ENCODE peak calls at places on chromosomes 7 and 10, in four cellular contexts. One of them, this sample, is unnamed.

GRCh38 chr10:31526178-31526577 is 207.2 kb downstream of the ZEB1 start:
- DNase-seq in NCI-H2029 treated with DMSO at 0.1 percent for 48 hours: no peak
- DNase-seq in midbrain: no peak
- DNase-seq in M059J: no peak
- DNase-seq in this sample: no peak

GRCh38 chr7:36048902-36049240 is 104.2 kb upstream of the EEPD1 start:
- DNase-seq in NCI-H2029 treated with DMSO at 0.1 percent for 48 hours: no peak
- DNase-seq in midbrain: no peak
- DNase-seq in M059J: peak
- DNase-seq in this sample: no peak

GRCh38 chr10:120436431-120437142 is 20.4 kb upstream of the PLPP4 start:
- DNase-seq in NCI-H2029 treated with DMSO at 0.1 percent for 48 hours: no peak
- DNase-seq in midbrain: peak
- DNase-seq in M059J: peak
- DNase-seq in this sample: no peak

GRCh38 chr7:85125679-85126078 is 61.2 kb downstream of the SEMA3D start:
- DNase-seq in NCI-H2029 treated with DMSO at 0.1 percent for 48 hours: no peak
- DNase-seq in midbrain: no peak
- DNase-seq in M059J: no peak
- DNase-seq in this sample: no peak

GRCh38 chr10:44068716-44069482 is 316.0 kb downstream of the CXCL12 start:
- DNase-seq in NCI-H2029 treated with DMSO at 0.1 percent for 48 hours: no peak
- DNase-seq in midbrain: no peak
- DNase-seq in M059J: no peak
- DNase-seq in this sample: no peak

GRCh38 chr10:2867788-2868299 is 199.5 kb upstream of the PFKP start:
- DNase-seq in NCI-H2029 treated with DMSO at 0.1 percent for 48 hours: no peak
- DNase-seq in midbrain: no peak
- DNase-seq in M059J: no peak
- DNase-seq in this sample: no peak

GRCh38 chr7:11191574-11192220 is 218.0 kb downstream of the PHF14 start:
- DNase-seq in NCI-H2029 treated with DMSO at 0.1 percent for 48 hours: no peak
- DNase-seq in midbrain: no peak
- DNase-seq in M059J: no peak
- DNase-seq in this sample: no peak

GRCh38 chr7:116726149-116726548 is 54.2 kb downstream of the MET start:
- DNase-seq in NCI-H2029 treated with DMSO at 0.1 percent for 48 hours: no peak
- DNase-seq in midbrain: no peak
- DNase-seq in M059J: no peak
- DNase-seq in this sample: no peak

GRCh38 chr7:135597926-135598305 is 40.2 kb downstream of the NUP205 start:
- DNase-seq in NCI-H2029 treated with DMSO at 0.1 percent for 48 hours: no peak
- DNase-seq in midbrain: peak
- DNase-seq in M059J: no peak
- DNase-seq in this sample: no peak

GRCh38 chr7:42980514-42980913 is 48.3 kb downstream of the MRPL32 start:
- DNase-seq in NCI-H2029 treated with DMSO at 0.1 percent for 48 hours: no peak
- DNase-seq in midbrain: no peak
- DNase-seq in M059J: no peak
- DNase-seq in this sample: no peak

GRCh38 chr10:77907900-77908717 is 18.4 kb downstream of the DLG5 start:
- DNase-seq in NCI-H2029 treated with DMSO at 0.1 percent for 48 hours: no peak
- DNase-seq in midbrain: no peak
- DNase-seq in M059J: no peak
- DNase-seq in this sample: no peak

GRCh38 chr7:64729089-64729848 is 63.3 kb downstream of the ZNF107 start:
- DNase-seq in NCI-H2029 treated with DMSO at 0.1 percent for 48 hours: no peak
- DNase-seq in midbrain: no peak
- DNase-seq in M059J: no peak
- DNase-seq in this sample: no peak

GRCh38 chr7:96143495-96144259 is 178.2 kb downstream of the SLC25A13 start:
- DNase-seq in NCI-H2029 treated with DMSO at 0.1 percent for 48 hours: no peak
- DNase-seq in midbrain: no peak
- DNase-seq in M059J: no peak
- DNase-seq in this sample: no peak

This sample was measured in adrenal gland.